ENCODE peak calls at places on chromosome 18, in four cellular contexts. H, J, M and G are unnamed samples.

GRCh38 chr18:27377251-27377650 is 192.1 kb upstream of the CHST9 start:
- DNase-seq in H (no peak), M (no peak), J (no peak), G (peak; percentile 25)

GRCh38 chr18:63763831-63764600 is 11.2 kb upstream of the SERPINB7 start:
- DNase-seq in H (no peak), M (no peak), J (no peak), G (no peak)

GRCh38 chr18:62420151-62420512 is 95.0 kb downstream of the TNFRSF11A start:
- DNase-seq in H (no peak), M (no peak), J (no peak), G (peak; percentile 38)

GRCh38 chr18:62979172-62979571 is 263.8 kb downstream of the PHLPP1 start:
- DNase-seq in M (no peak), J (no peak), H (no peak), G (peak; percentile 92)

GRCh38 chr18:24868760-24869237 is 408.4 kb downstream of the HRH4 start:
- DNase-seq in H (no peak), J (no peak), M (no peak), G (peak; percentile 90)

GRCh38 chr18:59846814-59847490 is 52.8 kb upstream of the PMAIP1 start:
- DNase-seq in M (no peak), H (no peak), J (peak; percentile 47), G (peak; percentile 89)

GRCh38 chr18:35128675-35129074 is 87.5 kb downstream of the MAPRE2 start:
- DNase-seq in H (no peak), J (no peak), M (no peak), G (no peak)

GRCh38 chr18:44579028-44579692 is 101.5 kb upstream of the SETBP1 start:
- DNase-seq in M (no peak), H (peak; percentile 17), J (peak; percentile 33), G (peak; percentile 72)

GRCh38 chr18:33914399-33914798 is 310.3 kb downstream of the NOL4 start:
- DNase-seq in J (no peak), H (no peak), M (no peak), G (peak; percentile 5)

DNA sequence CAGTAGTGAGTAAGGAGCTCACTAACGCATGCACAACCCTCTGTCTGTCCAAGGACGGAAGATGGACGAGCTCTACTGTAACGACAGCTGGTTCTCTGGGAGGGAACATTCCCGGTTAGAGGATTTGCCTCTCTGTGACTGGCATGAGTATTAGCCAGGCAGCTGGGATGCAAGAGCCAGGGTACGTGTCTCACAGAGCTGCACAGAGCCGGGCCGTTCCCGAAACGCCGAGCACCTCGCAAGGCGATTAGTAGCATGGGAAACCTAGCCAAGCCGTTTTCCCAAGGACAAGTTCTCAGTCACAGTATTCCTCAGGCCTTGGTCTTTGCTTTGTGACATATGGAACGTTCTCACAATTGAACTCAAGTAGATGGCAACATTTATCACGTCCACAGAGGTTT is 94.7 kb downstream of the MTCL1 start:
- DNase-seq in J (no peak), H (no peak), M (no peak), G (no peak)
- H2BK12ac ChIP-seq in J (no peak overlapping the region), H (no peak overlapping the region), M (peak overlapping the region; percentile 40), G (peak overlapping the region; percentile 34)

GRCh38 chr18:9136315-9137141 is at the start of gene ANKRD12:
- DNase-seq in M (peak; percentile 88), H (peak; percentile 97), J (peak; percentile 96), G (peak; percentile 98)
- H2BK12ac ChIP-seq in M (peak within 1 kb of the TSS; percentile 65), H (no peak within 1 kb of the TSS), J (no peak within 1 kb of the TSS), G (peak within 1 kb of the TSS; percentile 95)

DNA sequence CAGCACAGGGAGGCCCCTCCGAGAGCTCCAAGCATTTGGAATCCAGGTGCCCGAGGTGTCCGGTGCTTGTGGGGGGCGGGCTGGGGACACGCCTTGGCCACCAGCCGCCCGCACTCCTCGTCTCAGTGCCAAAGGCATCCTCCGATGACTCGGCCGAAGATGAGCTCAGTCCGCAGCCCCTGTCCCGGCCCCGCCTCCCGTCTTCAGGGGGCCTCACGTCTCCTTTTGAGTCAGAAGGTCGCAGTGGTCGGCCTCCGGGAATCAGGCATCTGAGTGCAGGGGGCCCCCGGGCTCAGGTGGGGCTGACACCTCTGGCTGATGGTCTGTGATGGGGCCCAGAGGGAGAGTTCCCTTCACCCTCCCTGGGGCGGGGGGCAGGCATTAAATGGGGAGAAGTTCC is 74.8 kb downstream of the NFATC1 start:
- DNase-seq in M (no peak), J (no peak), H (no peak), G (no peak)
- H2BK12ac ChIP-seq in M (no peak overlapping the region), J (no peak overlapping the region), H (no peak overlapping the region), G (no peak overlapping the region)

GRCh38 chr18:67650661-67651060 is 134.1 kb upstream of the DSEL start:
- DNase-seq in J (no peak), M (no peak), H (no peak), G (no peak)
- H2BK12ac ChIP-seq in J (no peak overlapping the region), M (no peak overlapping the region), H (no peak overlapping the region), G (no peak overlapping the region)